ENCODE peak calls at places on chromosomes 5 and 9, in nine cellular contexts. One of them, this sample, is unnamed.

GRCh38 chr9:134751630-134752029 is 110.0 kb downstream of the COL5A1 start:
- DNase-seq in H9: no peak
- DNase-seq in AG08396: no peak
- DNase-seq in effector memory CD4-positive, alpha-beta T cell: no peak
- DNase-seq in amniotic stem cell: no peak
- DNase-seq in CD8-positive, alpha-beta T cell: no peak
- DNase-seq in B cell: no peak
- DNase-seq in fibroblast of pulmonary artery: no peak
- DNase-seq in BJ: no peak
- DNase-seq in this sample: no peak

GRCh38 chr9:104993291-104993963 is 65.5 kb upstream of the ABCA1 start:
- DNase-seq in H9: peak
- DNase-seq in AG08396: peak
- DNase-seq in effector memory CD4-positive, alpha-beta T cell: no peak
- DNase-seq in amniotic stem cell: no peak
- DNase-seq in CD8-positive, alpha-beta T cell: no peak
- DNase-seq in B cell: no peak
- DNase-seq in fibroblast of pulmonary artery: peak
- DNase-seq in BJ: peak
- DNase-seq in this sample: no peak

GRCh38 chr9:18365651-18366050 is 108.3 kb upstream of the ADAMTSL1 start:
- DNase-seq in H9: no peak
- DNase-seq in AG08396: no peak
- DNase-seq in effector memory CD4-positive, alpha-beta T cell: no peak
- DNase-seq in amniotic stem cell: no peak
- DNase-seq in CD8-positive, alpha-beta T cell: no peak
- DNase-seq in B cell: no peak
- DNase-seq in fibroblast of pulmonary artery: no peak
- DNase-seq in BJ: no peak
- DNase-seq in this sample: no peak

GRCh38 chr9:120066315-120066714 is 513.7 kb downstream of the CDK5RAP2 start:
- DNase-seq in H9: no peak
- DNase-seq in AG08396: no peak
- DNase-seq in effector memory CD4-positive, alpha-beta T cell: no peak
- DNase-seq in amniotic stem cell: no peak
- DNase-seq in CD8-positive, alpha-beta T cell: no peak
- DNase-seq in B cell: no peak
- DNase-seq in fibroblast of pulmonary artery: no peak
- DNase-seq in BJ: peak
- DNase-seq in this sample: no peak

GRCh38 chr5:170393958-170394357 is 4.8 kb upstream of the KCNMB1 start:
- DNase-seq in H9: no peak
- DNase-seq in AG08396: no peak
- DNase-seq in effector memory CD4-positive, alpha-beta T cell: no peak
- DNase-seq in amniotic stem cell: no peak
- DNase-seq in CD8-positive, alpha-beta T cell: no peak
- DNase-seq in B cell: peak
- DNase-seq in fibroblast of pulmonary artery: no peak
- DNase-seq in BJ: no peak
- DNase-seq in this sample: no peak

GRCh38 chr5:143244000-143244736 is 159.3 kb downstream of the NR3C1 start:
- DNase-seq in H9: no peak
- DNase-seq in AG08396: peak
- DNase-seq in effector memory CD4-positive, alpha-beta T cell: no peak
- DNase-seq in amniotic stem cell: peak
- DNase-seq in CD8-positive, alpha-beta T cell: no peak
- DNase-seq in B cell: no peak
- DNase-seq in fibroblast of pulmonary artery: peak
- DNase-seq in BJ: peak
- DNase-seq in this sample: no peak

GRCh38 chr9:95592931-95593330 is 76.2 kb upstream of the PTCH1 start:
- DNase-seq in H9: no peak
- DNase-seq in AG08396: no peak
- DNase-seq in effector memory CD4-positive, alpha-beta T cell: no peak
- DNase-seq in amniotic stem cell: no peak
- DNase-seq in CD8-positive, alpha-beta T cell: no peak
- DNase-seq in B cell: no peak
- DNase-seq in fibroblast of pulmonary artery: no peak
- DNase-seq in BJ: no peak
- DNase-seq in this sample: no peak

GRCh38 chr5:111999286-111999685 is 242.3 kb upstream of the NREP start:
- DNase-seq in H9: no peak
- DNase-seq in AG08396: peak
- DNase-seq in effector memory CD4-positive, alpha-beta T cell: no peak
- DNase-seq in amniotic stem cell: no peak
- DNase-seq in CD8-positive, alpha-beta T cell: no peak
- DNase-seq in B cell: no peak
- DNase-seq in fibroblast of pulmonary artery: peak
- DNase-seq in BJ: peak
- DNase-seq in this sample: no peak

GRCh38 chr5:160165137-160166068 is 46.2 kb upstream of the PWWP2A start:
- DNase-seq in H9: peak
- DNase-seq in AG08396: peak
- DNase-seq in effector memory CD4-positive, alpha-beta T cell: no peak
- DNase-seq in amniotic stem cell: peak
- DNase-seq in CD8-positive, alpha-beta T cell: no peak
- DNase-seq in B cell: no peak
- DNase-seq in fibroblast of pulmonary artery: peak
- DNase-seq in BJ: peak
- DNase-seq in this sample: no peak

GRCh38 chr5:112995764-112996618 is 19.4 kb downstream of the DCP2 start:
- DNase-seq in H9: peak
- DNase-seq in AG08396: peak
- DNase-seq in effector memory CD4-positive, alpha-beta T cell: peak
- DNase-seq in amniotic stem cell: peak
- DNase-seq in CD8-positive, alpha-beta T cell: peak
- DNase-seq in B cell: peak
- DNase-seq in fibroblast of pulmonary artery: peak
- DNase-seq in BJ: no peak
- DNase-seq in this sample: peak

GRCh38 chr5:1477341-1477740 is 32.1 kb upstream of the SLC6A3 start:
- DNase-seq in H9: no peak
- DNase-seq in AG08396: no peak
- DNase-seq in effector memory CD4-positive, alpha-beta T cell: no peak
- DNase-seq in amniotic stem cell: no peak
- DNase-seq in CD8-positive, alpha-beta T cell: no peak
- DNase-seq in B cell: no peak
- DNase-seq in fibroblast of pulmonary artery: no peak
- DNase-seq in BJ: no peak
- DNase-seq in this sample: no peak

GRCh38 chr9:26326473-26327044 is 566.0 kb downstream of the CAAP1 start:
- DNase-seq in H9: peak
- DNase-seq in AG08396: peak
- DNase-seq in effector memory CD4-positive, alpha-beta T cell: no peak
- DNase-seq in amniotic stem cell: peak
- DNase-seq in CD8-positive, alpha-beta T cell: no peak
- DNase-seq in B cell: peak
- DNase-seq in fibroblast of pulmonary artery: peak
- DNase-seq in BJ: no peak
- DNase-seq in this sample: no peak

GRCh38 chr9:16348531-16348930 is 521.9 kb downstream of the BNC2 start:
- DNase-seq in H9: no peak
- DNase-seq in AG08396: no peak
- DNase-seq in effector memory CD4-positive, alpha-beta T cell: no peak
- DNase-seq in amniotic stem cell: no peak
- DNase-seq in CD8-positive, alpha-beta T cell: no peak
- DNase-seq in B cell: no peak
- DNase-seq in fibroblast of pulmonary artery: peak
- DNase-seq in BJ: no peak
- DNase-seq in this sample: no peak

GRCh38 chr9:109771084-109771483 is 8.9 kb upstream of the PALM2AKAP2 start:
- DNase-seq in H9: peak
- DNase-seq in AG08396: peak
- DNase-seq in effector memory CD4-positive, alpha-beta T cell: no peak
- DNase-seq in amniotic stem cell: no peak
- DNase-seq in CD8-positive, alpha-beta T cell: no peak
- DNase-seq in B cell: no peak
- DNase-seq in fibroblast of pulmonary artery: peak
- DNase-seq in BJ: peak
- DNase-seq in this sample: no peak

GRCh38 chr9:35760651-35761050 is 6.6 kb upstream of the MSMP start:
- DNase-seq in H9: no peak
- DNase-seq in AG08396: no peak
- DNase-seq in effector memory CD4-positive, alpha-beta T cell: no peak
- DNase-seq in amniotic stem cell: no peak
- DNase-seq in CD8-positive, alpha-beta T cell: no peak
- DNase-seq in B cell: no peak
- DNase-seq in fibroblast of pulmonary artery: peak
- DNase-seq in BJ: no peak
- DNase-seq in this sample: no peak

GRCh38 chr5:95565280-95565920 is 10.5 kb downstream of the ARSK start:
- DNase-seq in H9: no peak
- DNase-seq in AG08396: peak
- DNase-seq in effector memory CD4-positive, alpha-beta T cell: no peak
- DNase-seq in amniotic stem cell: no peak
- DNase-seq in CD8-positive, alpha-beta T cell: no peak
- DNase-seq in B cell: no peak
- DNase-seq in fibroblast of pulmonary artery: peak
- DNase-seq in BJ: peak
- DNase-seq in this sample: no peak

GRCh38 chr5:6457592-6457991 is 8.9 kb downstream of the UBE2QL1 start:
- DNase-seq in H9: no peak
- DNase-seq in AG08396: no peak
- DNase-seq in effector memory CD4-positive, alpha-beta T cell: no peak
- DNase-seq in amniotic stem cell: no peak
- DNase-seq in CD8-positive, alpha-beta T cell: no peak
- DNase-seq in B cell: no peak
- DNase-seq in fibroblast of pulmonary artery: no peak
- DNase-seq in BJ: no peak
- DNase-seq in this sample: no peak

GRCh38 chr5:150302301-150303069 is at the start of gene ARSI:
- DNase-seq in H9: peak
- DNase-seq in AG08396: peak
- DNase-seq in effector memory CD4-positive, alpha-beta T cell: no peak
- DNase-seq in amniotic stem cell: no peak
- DNase-seq in CD8-positive, alpha-beta T cell: no peak
- DNase-seq in B cell: no peak
- DNase-seq in fibroblast of pulmonary artery: peak
- DNase-seq in BJ: no peak
- DNase-seq in this sample: no peak

GRCh38 chr9:87888501-87888900 is 5.8 kb downstream of the SPATA31E1 start:
- DNase-seq in H9: peak
- DNase-seq in AG08396: no peak
- DNase-seq in effector memory CD4-positive, alpha-beta T cell: no peak
- DNase-seq in amniotic stem cell: no peak
- DNase-seq in CD8-positive, alpha-beta T cell: no peak
- DNase-seq in B cell: no peak
- DNase-seq in fibroblast of pulmonary artery: no peak
- DNase-seq in BJ: no peak
- DNase-seq in this sample: no peak

GRCh38 chr5:90558344-90559192 is at the start of gene ADGRV1:
- DNase-seq in H9: peak
- DNase-seq in AG08396: peak
- DNase-seq in effector memory CD4-positive, alpha-beta T cell: no peak
- DNase-seq in amniotic stem cell: no peak
- DNase-seq in CD8-positive, alpha-beta T cell: no peak
- DNase-seq in B cell: peak
- DNase-seq in fibroblast of pulmonary artery: peak
- DNase-seq in BJ: no peak
- DNase-seq in this sample: no peak

GRCh38 chr9:135960328-135961276 is 571 bp downstream of the UBAC1 start:
- DNase-seq in H9: no peak
- DNase-seq in AG08396: peak
- DNase-seq in effector memory CD4-positive, alpha-beta T cell: no peak
- DNase-seq in amniotic stem cell: no peak
- DNase-seq in CD8-positive, alpha-beta T cell: no peak
- DNase-seq in B cell: no peak
- DNase-seq in fibroblast of pulmonary artery: no peak
- DNase-seq in BJ: no peak
- DNase-seq in this sample: no peak

GRCh38 chr9:69940668-69941067 is 103.0 kb upstream of the MAMDC2 start:
- DNase-seq in H9: no peak
- DNase-seq in AG08396: no peak
- DNase-seq in effector memory CD4-positive, alpha-beta T cell: no peak
- DNase-seq in amniotic stem cell: no peak
- DNase-seq in CD8-positive, alpha-beta T cell: no peak
- DNase-seq in B cell: no peak
- DNase-seq in fibroblast of pulmonary artery: no peak
- DNase-seq in BJ: no peak
- DNase-seq in this sample: no peak

GRCh38 chr5:147223343-147223742 is 11.5 kb upstream of the STK32A start:
- DNase-seq in H9: no peak
- DNase-seq in AG08396: no peak
- DNase-seq in effector memory CD4-positive, alpha-beta T cell: no peak
- DNase-seq in amniotic stem cell: no peak
- DNase-seq in CD8-positive, alpha-beta T cell: no peak
- DNase-seq in B cell: no peak
- DNase-seq in fibroblast of pulmonary artery: no peak
- DNase-seq in BJ: no peak
- DNase-seq in this sample: no peak

GRCh38 chr5:97042981-97043380 is 99.4 kb downstream of the LIX1 start:
- DNase-seq in H9: no peak
- DNase-seq in AG08396: no peak
- DNase-seq in effector memory CD4-positive, alpha-beta T cell: no peak
- DNase-seq in amniotic stem cell: no peak
- DNase-seq in CD8-positive, alpha-beta T cell: no peak
- DNase-seq in B cell: no peak
- DNase-seq in fibroblast of pulmonary artery: no peak
- DNase-seq in BJ: no peak
- DNase-seq in this sample: no peak

GRCh38 chr9:96448546-96449170 is 1.3 kb upstream of the HABP4 start:
- DNase-seq in H9: no peak
- DNase-seq in AG08396: no peak
- DNase-seq in effector memory CD4-positive, alpha-beta T cell: no peak
- DNase-seq in amniotic stem cell: no peak
- DNase-seq in CD8-positive, alpha-beta T cell: no peak
- DNase-seq in B cell: no peak
- DNase-seq in fibroblast of pulmonary artery: no peak
- DNase-seq in BJ: no peak
- DNase-seq in this sample: no peak

GRCh38 chr9:127865645-127866464 is 11.4 kb upstream of the ENG start:
- DNase-seq in H9: no peak
- DNase-seq in AG08396: no peak
- DNase-seq in effector memory CD4-positive, alpha-beta T cell: no peak
- DNase-seq in amniotic stem cell: no peak
- DNase-seq in CD8-positive, alpha-beta T cell: no peak
- DNase-seq in B cell: no peak
- DNase-seq in fibroblast of pulmonary artery: no peak
- DNase-seq in BJ: no peak
- DNase-seq in this sample: no peak

GRCh38 chr5:171413153-171413910 is 6.1 kb upstream of the FGF18 start:
- DNase-seq in H9: no peak
- DNase-seq in AG08396: no peak
- DNase-seq in effector memory CD4-positive, alpha-beta T cell: no peak
- DNase-seq in amniotic stem cell: no peak
- DNase-seq in CD8-positive, alpha-beta T cell: no peak
- DNase-seq in B cell: no peak
- DNase-seq in fibroblast of pulmonary artery: no peak
- DNase-seq in BJ: no peak
- DNase-seq in this sample: no peak

GRCh38 chr9:37036237-37037136 is 2.4 kb upstream of the PAX5 start:
- DNase-seq in H9: peak
- DNase-seq in AG08396: peak
- DNase-seq in effector memory CD4-positive, alpha-beta T cell: no peak
- DNase-seq in amniotic stem cell: no peak
- DNase-seq in CD8-positive, alpha-beta T cell: no peak
- DNase-seq in B cell: peak
- DNase-seq in fibroblast of pulmonary artery: peak
- DNase-seq in BJ: no peak
- DNase-seq in this sample: no peak

This sample was measured in T-helper 9 cell.